ENCODE peak calls at places on chromosomes 12 and 14, in six cellular contexts. E is sigmoid colon, K is MCF 10A, I is mesothelial cell of epicardium, D is WTC11, S is RWPE1. T is an unnamed sample.
A peak's percentile ranks its signal among the peaks of the same experiment; 100 is the strongest.

GRCh38 chr14:52949711-52950409 is 990 bp downstream of the FERMT2 start:
- DNase-seq in E (no peak), K (peak; percentile 65), I (peak; percentile 59), D (no peak), S (peak; percentile 51), T (no peak)

GRCh38 chr14:46596236-46596635 is 55.3 kb downstream of the RPL10L start:
- DNase-seq in E (no peak), K (no peak), I (no peak), D (no peak), S (no peak), T (no peak)

GRCh38 chr14:68230941-68231717 is 411.6 kb downstream of the RAD51B start:
- DNase-seq in E (no peak), K (no peak), I (no peak), D (no peak), S (no peak), T (no peak)

GRCh38 chr12:20832911-20833310 is 22.4 kb downstream of the SLCO1B3 start:
- DNase-seq in E (no peak), K (no peak), I (no peak), D (no peak), S (no peak), T (no peak)

GRCh38 chr14:56280843-56281242 is 162.6 kb downstream of the PELI2 start:
- DNase-seq in E (no peak), K (no peak), I (no peak), D (no peak), S (no peak), T (no peak)

GRCh38 chr12:70645494-70646317 is 8.5 kb upstream of the PTPRB start:
- DNase-seq in E (no peak), K (peak; percentile 90), I (no peak), D (no peak), S (peak; percentile 86), T (no peak)

GRCh38 chr14:56648508-56649301 is 69.1 kb downstream of the TMEM260 start:
- DNase-seq in E (no peak), K (no peak), I (no peak), D (no peak), S (no peak), T (no peak)

GRCh38 chr12:124143726-124144125 is 151.2 kb upstream of the RFLNA start:
- DNase-seq in E (no peak), K (no peak), I (no peak), D (no peak), S (no peak), T (no peak)

GRCh38 chr12:20628388-20628787 is 66.7 kb upstream of the SLCO1C1 start:
- DNase-seq in E (no peak), K (no peak), I (no peak), D (no peak), S (no peak), T (no peak)

GRCh38 chr12:41510470-41510869 is 322.4 kb downstream of the PDZRN4 start:
- DNase-seq in E (no peak), K (no peak), I (no peak), D (no peak), S (no peak), T (no peak)

GRCh38 chr12:59708484-59708883 is 112.7 kb downstream of the SLC16A7 start:
- DNase-seq in E (no peak), K (no peak), I (no peak), D (no peak), S (peak; percentile 4), T (no peak)

GRCh38 chr12:119171266-119171665 is 7.5 kb upstream of the HSPB8 start:
- DNase-seq in E (no peak), K (no peak), I (no peak), D (no peak), S (no peak), T (no peak)

GRCh38 chr12:124422142-124422569 is 127.3 kb downstream of the RFLNA start:
- DNase-seq in E (no peak), K (peak; percentile 57), I (no peak), D (no peak), S (peak; percentile 70), T (no peak)

GRCh38 chr12:61009167-61009566 is 1251.0 kb upstream of the USP15 start:
- DNase-seq in E (no peak), K (peak; percentile 56), I (no peak), D (no peak), S (no peak), T (no peak)

GRCh38 chr14:50303744-50304471 is 8.1 kb downstream of the L2HGDH start:
- DNase-seq in E (no peak), K (peak; percentile 81), I (no peak), D (no peak), S (no peak), T (no peak)

GRCh38 chr12:9699898-9700605 is 30.5 kb downstream of the CLEC2D start:
- DNase-seq in E (no peak), K (no peak), I (no peak), D (no peak), S (no peak), T (no peak)

GRCh38 chr12:29164477-29165163 is 15.5 kb downstream of the FAR2 start:
- DNase-seq in E (no peak), K (peak; percentile 42), I (no peak), D (no peak), S (peak; percentile 81), T (no peak)

GRCh38 chr12:86186449-86186848 is 69.7 kb downstream of the MGAT4C start:
- DNase-seq in E (no peak), K (peak; percentile 4), I (no peak), D (no peak), S (peak; percentile 4), T (no peak)
- TF ChIP-seq CTCF in E (no peak), K (no peak), I (no peak), D (no peak), S (no peak), T (no peak)

DNA sequence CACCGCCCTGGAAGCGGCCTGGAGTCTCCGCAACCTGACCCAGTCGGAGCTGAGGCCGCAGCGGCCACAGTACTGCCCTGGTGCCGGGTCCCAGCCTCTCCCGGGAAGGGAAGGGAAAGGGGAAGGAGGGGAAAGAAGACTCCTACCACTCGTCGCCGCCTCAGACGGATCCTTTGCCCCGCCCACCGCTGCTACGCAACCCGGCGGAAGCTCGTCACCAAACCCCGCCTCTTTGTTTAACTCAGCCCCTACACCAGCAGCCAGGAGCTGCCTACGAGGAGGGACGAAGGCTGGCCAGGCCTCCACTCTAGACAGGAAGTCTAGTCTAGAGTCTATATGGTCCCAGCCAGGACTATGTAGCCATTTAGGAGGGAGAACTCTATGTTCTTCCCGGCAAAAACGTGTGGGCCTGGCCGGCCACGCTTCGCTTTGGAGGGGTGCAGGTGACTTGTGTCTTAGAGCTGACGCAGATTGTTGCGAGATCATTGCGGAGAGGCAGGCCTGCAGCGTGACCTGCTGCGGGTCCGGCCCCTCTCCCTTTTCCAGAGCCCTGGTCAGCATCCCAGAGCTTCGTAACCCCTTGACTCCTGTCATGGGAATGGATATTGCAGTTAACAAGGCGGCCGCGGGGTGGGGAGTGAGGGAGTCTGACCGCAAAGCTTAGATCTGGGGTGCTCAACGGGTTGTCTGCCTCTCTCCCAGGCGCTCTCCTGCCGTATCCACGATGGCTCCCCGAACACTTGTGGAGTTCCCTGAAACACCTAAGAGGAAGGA is at the start of gene RNF41:
- DNase-seq in E (peak; percentile 99), K (peak; percentile 97), I (peak; percentile 97), D (peak; percentile 97), S (peak; percentile 98), T (peak; percentile 95)
- TF ChIP-seq CTCF in E (no peak), K (peak; percentile 10), I (no peak), D (no peak), S (no peak), T (no peak)

GRCh38 chr12:77932216-77932615 is 101.5 kb downstream of the NAV3 start:
- DNase-seq in E (no peak), K (no peak), I (no peak), D (no peak), S (no peak), T (no peak)
- TF ChIP-seq CTCF in E (no peak), K (no peak), I (no peak), D (peak; percentile 19), S (no peak), T (no peak)

GRCh38 chr12:55072093-55072492 is 52.3 kb downstream of the NEUROD4 start:
- DNase-seq in E (no peak), K (peak; percentile 72), I (no peak), D (peak; percentile 80), S (peak; percentile 9), T (no peak)
- TF ChIP-seq CTCF in E (no peak), K (peak; percentile 53), I (no peak), D (peak; percentile 33), S (no peak), T (no peak)

GRCh38 chr12:69070319-69071090 is 137.5 kb upstream of the CPM start:
- DNase-seq in E (peak; percentile 71), K (peak; percentile 79), I (peak; percentile 58), D (peak; percentile 69), S (peak; percentile 67), T (no peak)
- TF ChIP-seq CTCF in E (peak; percentile 87), K (peak; percentile 92), I (peak; percentile 89), D (peak; percentile 82), S (peak; percentile 91), T (no peak)

DNA sequence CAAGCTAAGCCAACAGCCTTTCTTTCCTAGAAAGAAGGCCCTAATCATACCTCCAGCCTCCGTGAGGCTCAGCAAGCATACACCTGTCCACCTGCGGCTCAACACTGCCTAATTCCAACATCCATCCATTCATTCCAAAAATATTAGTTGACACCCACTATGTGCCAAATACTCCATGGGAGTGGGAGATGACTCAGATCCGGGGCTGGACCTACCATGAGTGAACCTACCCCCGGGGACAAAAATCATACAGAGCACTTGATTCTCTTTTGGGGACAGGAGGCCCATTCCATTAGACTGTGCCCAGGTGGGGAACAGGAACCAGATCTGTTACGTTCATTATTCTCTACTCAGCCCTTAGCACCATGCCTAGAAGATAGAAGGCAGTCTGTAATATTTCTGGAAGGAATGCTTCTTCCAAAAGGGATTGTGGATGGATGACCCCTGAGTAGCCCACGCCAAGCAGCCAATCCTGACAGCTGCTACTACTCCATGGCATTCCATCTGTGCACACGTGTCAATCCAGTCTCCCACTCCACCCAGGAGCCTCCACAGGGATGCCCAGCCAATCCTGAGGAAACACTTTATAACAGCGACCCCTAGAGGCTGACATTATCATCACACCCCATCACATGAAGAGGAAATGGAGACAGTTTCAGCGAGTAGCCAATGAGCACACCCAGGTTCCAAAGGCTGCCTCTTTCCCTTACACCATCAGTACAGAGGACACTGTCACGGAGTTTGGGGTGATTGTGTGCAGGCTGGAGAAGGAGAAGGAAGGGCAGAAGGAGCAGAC is 170.7 kb downstream of the ESRRB start:
- DNase-seq in E (no peak), K (peak; percentile 72), I (peak; percentile 55), D (peak; percentile 72), S (peak; percentile 39), T (no peak)
- TF ChIP-seq CTCF in E (peak; percentile 32), K (peak; percentile 66), I (peak; percentile 91), D (peak; percentile 95), S (peak; percentile 37), T (no peak)

T was measured in omental fat pad.